ENCODE peak calls at places on chromosome 20, in ten cellular contexts. One of them, this sample, is unnamed.
A peak's percentile ranks its signal among the peaks of the same experiment; 100 is the strongest.

GRCh38 chr20:4406627-4407026 is 315.1 kb upstream of the PRND start:
- DNase-seq in mammary epithelial cell: peak; percentile 92
- DNase-seq in cardiac muscle cell: peak; percentile 76
- DNase-seq in GM23338: no peak
- DNase-seq in adrenal gland: no peak
- DNase-seq in lower lobe of right lung: no peak
- DNase-seq in ovary: no peak
- DNase-seq in right cardiac atrium: no peak
- DNase-seq in tibial artery: no peak
- DNase-seq in neuronal stem cell: no peak
- DNase-seq in this sample: peak; percentile 76

GRCh38 chr20:20946122-20946759 is 159.9 kb downstream of the LINC00237 start:
- DNase-seq in mammary epithelial cell: peak; percentile 14
- DNase-seq in cardiac muscle cell: no peak
- DNase-seq in GM23338: no peak
- DNase-seq in adrenal gland: no peak
- DNase-seq in lower lobe of right lung: no peak
- DNase-seq in ovary: no peak
- DNase-seq in right cardiac atrium: no peak
- DNase-seq in tibial artery: no peak
- DNase-seq in neuronal stem cell: no peak
- DNase-seq in this sample: no peak

GRCh38 chr20:51732454-51732791 is 35.8 kb downstream of the ATP9A start:
- DNase-seq in mammary epithelial cell: no peak
- DNase-seq in cardiac muscle cell: peak; percentile 62
- DNase-seq in GM23338: no peak
- DNase-seq in adrenal gland: no peak
- DNase-seq in lower lobe of right lung: no peak
- DNase-seq in ovary: no peak
- DNase-seq in right cardiac atrium: no peak
- DNase-seq in tibial artery: no peak
- DNase-seq in neuronal stem cell: no peak
- DNase-seq in this sample: peak; percentile 61

GRCh38 chr20:24779166-24779565 is 169.9 kb upstream of the CST7 start:
- DNase-seq in mammary epithelial cell: no peak
- DNase-seq in cardiac muscle cell: no peak
- DNase-seq in GM23338: no peak
- DNase-seq in adrenal gland: no peak
- DNase-seq in lower lobe of right lung: peak; percentile 11
- DNase-seq in ovary: no peak
- DNase-seq in right cardiac atrium: no peak
- DNase-seq in tibial artery: peak; percentile 39
- DNase-seq in neuronal stem cell: no peak
- DNase-seq in this sample: no peak

GRCh38 chr20:14860410-14860814 is 523.0 kb upstream of the FLRT3 start:
- DNase-seq in mammary epithelial cell: no peak
- DNase-seq in cardiac muscle cell: no peak
- DNase-seq in GM23338: peak; percentile 71
- DNase-seq in adrenal gland: no peak
- DNase-seq in lower lobe of right lung: no peak
- DNase-seq in ovary: no peak
- DNase-seq in right cardiac atrium: no peak
- DNase-seq in tibial artery: no peak
- DNase-seq in neuronal stem cell: peak; percentile 29
- DNase-seq in this sample: no peak

GRCh38 chr20:44135811-44136204 is 51.2 kb downstream of the JPH2 start:
- DNase-seq in mammary epithelial cell: no peak
- DNase-seq in cardiac muscle cell: no peak
- DNase-seq in GM23338: no peak
- DNase-seq in adrenal gland: no peak
- DNase-seq in lower lobe of right lung: no peak
- DNase-seq in ovary: no peak
- DNase-seq in right cardiac atrium: no peak
- DNase-seq in tibial artery: no peak
- DNase-seq in neuronal stem cell: no peak
- DNase-seq in this sample: no peak

GRCh38 chr20:59848182-59848581 is 85.3 kb downstream of the SYCP2 start:
- DNase-seq in mammary epithelial cell: no peak
- DNase-seq in cardiac muscle cell: no peak
- DNase-seq in GM23338: no peak
- DNase-seq in adrenal gland: no peak
- DNase-seq in lower lobe of right lung: no peak
- DNase-seq in ovary: no peak
- DNase-seq in right cardiac atrium: no peak
- DNase-seq in tibial artery: no peak
- DNase-seq in neuronal stem cell: no peak
- DNase-seq in this sample: no peak

GRCh38 chr20:51462566-51463276 is 79.8 kb downstream of the NFATC2 start:
- DNase-seq in mammary epithelial cell: no peak
- DNase-seq in cardiac muscle cell: peak; percentile 83
- DNase-seq in GM23338: no peak
- DNase-seq in adrenal gland: peak; percentile 90
- DNase-seq in lower lobe of right lung: peak; percentile 56
- DNase-seq in ovary: peak; percentile 90
- DNase-seq in right cardiac atrium: peak; percentile 94
- DNase-seq in tibial artery: peak; percentile 89
- DNase-seq in neuronal stem cell: no peak
- DNase-seq in this sample: peak; percentile 78

GRCh38 chr20:33554914-33555420 is 65.1 kb downstream of the CBFA2T2 start:
- DNase-seq in mammary epithelial cell: peak; percentile 86
- DNase-seq in cardiac muscle cell: peak; percentile 91
- DNase-seq in GM23338: peak; percentile 84
- DNase-seq in adrenal gland: no peak
- DNase-seq in lower lobe of right lung: no peak
- DNase-seq in ovary: no peak
- DNase-seq in right cardiac atrium: no peak
- DNase-seq in tibial artery: no peak
- DNase-seq in neuronal stem cell: no peak
- DNase-seq in this sample: peak; percentile 95

GRCh38 chr20:50278684-50279531 is 88.3 kb downstream of the CEBPB start:
- DNase-seq in mammary epithelial cell: peak; percentile 29
- DNase-seq in cardiac muscle cell: no peak
- DNase-seq in GM23338: peak; percentile 33
- DNase-seq in adrenal gland: peak; percentile 84
- DNase-seq in lower lobe of right lung: peak; percentile 91
- DNase-seq in ovary: no peak
- DNase-seq in right cardiac atrium: peak; percentile 93
- DNase-seq in tibial artery: peak; percentile 96
- DNase-seq in neuronal stem cell: no peak
- DNase-seq in this sample: no peak

GRCh38 chr20:63273635-63274380 is 1.2 kb downstream of the ARFGAP1 start:
- DNase-seq in mammary epithelial cell: peak; percentile 77
- DNase-seq in cardiac muscle cell: peak; percentile 70
- DNase-seq in GM23338: no peak
- DNase-seq in adrenal gland: no peak
- DNase-seq in lower lobe of right lung: no peak
- DNase-seq in ovary: no peak
- DNase-seq in right cardiac atrium: no peak
- DNase-seq in tibial artery: no peak
- DNase-seq in neuronal stem cell: no peak
- DNase-seq in this sample: peak; percentile 67

GRCh38 chr20:63275825-63276224 is 3.2 kb downstream of the ARFGAP1 start:
- DNase-seq in mammary epithelial cell: no peak
- DNase-seq in cardiac muscle cell: no peak
- DNase-seq in GM23338: no peak
- DNase-seq in adrenal gland: no peak
- DNase-seq in lower lobe of right lung: no peak
- DNase-seq in ovary: no peak
- DNase-seq in right cardiac atrium: no peak
- DNase-seq in tibial artery: no peak
- DNase-seq in neuronal stem cell: no peak
- DNase-seq in this sample: no peak

GRCh38 chr20:63273180-63273579 is 567 bp downstream of the ARFGAP1 start:
- DNase-seq in mammary epithelial cell: no peak
- DNase-seq in cardiac muscle cell: no peak
- DNase-seq in GM23338: no peak
- DNase-seq in adrenal gland: no peak
- DNase-seq in lower lobe of right lung: no peak
- DNase-seq in ovary: no peak
- DNase-seq in right cardiac atrium: no peak
- DNase-seq in tibial artery: no peak
- DNase-seq in neuronal stem cell: no peak
- DNase-seq in this sample: peak; percentile 29

GRCh38 chr20:63272105-63273078 is at the start of gene ARFGAP1:
- DNase-seq in mammary epithelial cell: peak; percentile 73
- DNase-seq in cardiac muscle cell: peak; percentile 93
- DNase-seq in GM23338: peak; percentile 97
- DNase-seq in adrenal gland: peak; percentile 89
- DNase-seq in lower lobe of right lung: peak; percentile 95
- DNase-seq in ovary: peak; percentile 92
- DNase-seq in right cardiac atrium: peak; percentile 96
- DNase-seq in tibial artery: peak; percentile 93
- DNase-seq in neuronal stem cell: peak; percentile 90
- DNase-seq in this sample: peak; percentile 97

GRCh38 chr20:63274381-63275228 is 2.0 kb downstream of the ARFGAP1 start:
- DNase-seq in mammary epithelial cell: no peak
- DNase-seq in cardiac muscle cell: no peak
- DNase-seq in GM23338: no peak
- DNase-seq in adrenal gland: no peak
- DNase-seq in lower lobe of right lung: no peak
- DNase-seq in ovary: no peak
- DNase-seq in right cardiac atrium: no peak
- DNase-seq in tibial artery: no peak
- DNase-seq in neuronal stem cell: no peak
- DNase-seq in this sample: no peak
- H3K4me3 ChIP-seq in mammary epithelial cell: no peak overlapping the region
- H3K4me3 ChIP-seq in cardiac muscle cell: no peak overlapping the region
- H3K4me3 ChIP-seq in GM23338: no peak overlapping the region
- H3K4me3 ChIP-seq in adrenal gland: no peak overlapping the region
- H3K4me3 ChIP-seq in lower lobe of right lung: no peak overlapping the region
- H3K4me3 ChIP-seq in ovary: no peak overlapping the region
- H3K4me3 ChIP-seq in right cardiac atrium: no peak overlapping the region
- H3K4me3 ChIP-seq in tibial artery: no peak overlapping the region
- H3K4me3 ChIP-seq in neuronal stem cell: peak overlapping the region; percentile 16
- H3K4me3 ChIP-seq in this sample: peak overlapping the region; percentile 50

GRCh38 chr20:12535770-12536169 is 473.0 kb upstream of the SPTLC3 start:
- DNase-seq in mammary epithelial cell: no peak
- DNase-seq in cardiac muscle cell: no peak
- DNase-seq in GM23338: peak; percentile 42
- DNase-seq in adrenal gland: no peak
- DNase-seq in lower lobe of right lung: no peak
- DNase-seq in ovary: no peak
- DNase-seq in right cardiac atrium: no peak
- DNase-seq in tibial artery: no peak
- DNase-seq in neuronal stem cell: no peak
- DNase-seq in this sample: no peak

GRCh38 chr20:12528591-12529041 is 480.2 kb upstream of the SPTLC3 start:
- DNase-seq in mammary epithelial cell: no peak
- DNase-seq in cardiac muscle cell: no peak
- DNase-seq in GM23338: no peak
- DNase-seq in adrenal gland: no peak
- DNase-seq in lower lobe of right lung: no peak
- DNase-seq in ovary: no peak
- DNase-seq in right cardiac atrium: no peak
- DNase-seq in tibial artery: no peak
- DNase-seq in neuronal stem cell: no peak
- DNase-seq in this sample: no peak

GRCh38 chr20:12535316-12535715 is 473.5 kb upstream of the SPTLC3 start:
- DNase-seq in mammary epithelial cell: no peak
- DNase-seq in cardiac muscle cell: no peak
- DNase-seq in GM23338: no peak
- DNase-seq in adrenal gland: no peak
- DNase-seq in lower lobe of right lung: no peak
- DNase-seq in ovary: no peak
- DNase-seq in right cardiac atrium: no peak
- DNase-seq in tibial artery: no peak
- DNase-seq in neuronal stem cell: no peak
- DNase-seq in this sample: no peak

GRCh38 chr20:12531626-12532025 is 477.1 kb upstream of the SPTLC3 start:
- DNase-seq in mammary epithelial cell: no peak
- DNase-seq in cardiac muscle cell: no peak
- DNase-seq in GM23338: no peak
- DNase-seq in adrenal gland: no peak
- DNase-seq in lower lobe of right lung: no peak
- DNase-seq in ovary: no peak
- DNase-seq in right cardiac atrium: no peak
- DNase-seq in tibial artery: no peak
- DNase-seq in neuronal stem cell: no peak
- DNase-seq in this sample: no peak
- H3K4me1 ChIP-seq in mammary epithelial cell: no peaks in the 10 kb centered on the region
- H3K4me1 ChIP-seq in cardiac muscle cell: no peaks in the 10 kb centered on the region
- H3K4me1 ChIP-seq in GM23338: no peaks in the 10 kb centered on the region
- H3K4me1 ChIP-seq in adrenal gland: no peaks in the 10 kb centered on the region
- H3K4me1 ChIP-seq in lower lobe of right lung: no peaks in the 10 kb centered on the region
- H3K4me1 ChIP-seq in ovary: peaks cover 4% of the 10 kb centered on the region
- H3K4me1 ChIP-seq in right cardiac atrium: no peaks in the 10 kb centered on the region
- H3K4me1 ChIP-seq in tibial artery: no peaks in the 10 kb centered on the region
- H3K4me1 ChIP-seq in neuronal stem cell: peaks cover 13% of the 10 kb centered on the region
- H3K4me1 ChIP-seq in this sample: no peaks in the 10 kb centered on the region

DNA sequence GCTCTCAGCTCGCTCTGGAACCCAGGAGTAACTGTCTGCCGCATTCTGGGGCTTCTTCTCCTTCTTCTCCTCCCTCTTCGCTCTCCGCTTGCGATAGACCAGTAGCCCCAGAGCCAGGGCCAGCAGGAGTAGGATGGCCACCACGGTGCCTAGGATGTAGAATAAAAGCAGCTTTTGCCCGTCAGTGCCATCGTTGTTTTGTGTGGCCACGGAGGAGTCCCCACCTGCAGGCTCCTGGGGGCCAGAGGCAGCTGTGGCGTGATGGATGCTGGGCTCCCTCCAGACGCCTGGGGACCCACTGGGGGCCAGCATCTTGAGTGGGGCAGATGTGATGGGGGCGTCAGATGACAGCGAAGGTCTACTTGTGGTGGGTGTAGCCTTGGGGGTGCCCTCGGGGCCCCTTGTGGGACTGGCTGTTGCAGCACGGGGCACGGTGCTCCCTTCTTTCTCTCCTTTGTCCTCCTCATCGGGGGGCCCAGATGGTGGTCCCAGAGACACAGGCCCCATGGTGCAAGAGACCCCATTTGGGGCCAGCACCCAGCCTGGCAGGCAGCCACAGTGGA is 1.8 kb downstream of the CD93 start:
- DNase-seq in mammary epithelial cell: no peak
- DNase-seq in cardiac muscle cell: no peak
- DNase-seq in GM23338: no peak
- DNase-seq in adrenal gland: no peak
- DNase-seq in lower lobe of right lung: no peak
- DNase-seq in ovary: no peak
- DNase-seq in right cardiac atrium: no peak
- DNase-seq in tibial artery: no peak
- DNase-seq in neuronal stem cell: no peak
- DNase-seq in this sample: no peak
- H3K4me3 ChIP-seq in mammary epithelial cell: no peak overlapping the region
- H3K4me3 ChIP-seq in cardiac muscle cell: no peak overlapping the region
- H3K4me3 ChIP-seq in GM23338: no peak overlapping the region
- H3K4me3 ChIP-seq in adrenal gland: no peak overlapping the region
- H3K4me3 ChIP-seq in lower lobe of right lung: peak overlapping the region; percentile 56
- H3K4me3 ChIP-seq in ovary: peak overlapping the region; percentile 18
- H3K4me3 ChIP-seq in right cardiac atrium: peak overlapping the region; percentile 37
- H3K4me3 ChIP-seq in tibial artery: peak overlapping the region; percentile 39
- H3K4me3 ChIP-seq in neuronal stem cell: no peak overlapping the region
- H3K4me3 ChIP-seq in this sample: no peak overlapping the region

DNA sequence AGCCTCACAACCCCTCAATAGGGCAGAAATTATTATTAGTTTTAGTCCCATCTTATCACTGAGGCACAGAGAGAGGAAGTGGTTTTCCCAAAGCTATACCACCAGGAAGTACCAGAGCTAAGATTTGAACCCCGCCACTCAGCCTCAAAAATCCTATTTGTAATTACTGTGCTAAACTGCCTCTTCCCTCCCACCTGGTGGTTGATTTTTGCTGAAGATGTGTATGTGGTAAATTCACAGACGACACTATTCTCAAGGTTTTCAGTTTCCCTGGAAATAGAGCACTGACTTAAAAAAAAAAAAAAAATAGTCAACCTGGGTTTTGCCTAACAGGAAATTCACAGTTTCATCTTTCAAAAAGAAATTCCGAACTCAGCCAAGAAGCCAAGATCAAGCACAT is 57.9 kb downstream of the TSHZ2 start:
- DNase-seq in mammary epithelial cell: no peak
- DNase-seq in cardiac muscle cell: no peak
- DNase-seq in GM23338: no peak
- DNase-seq in adrenal gland: no peak
- DNase-seq in lower lobe of right lung: no peak
- DNase-seq in ovary: no peak
- DNase-seq in right cardiac atrium: no peak
- DNase-seq in tibial artery: no peak
- DNase-seq in neuronal stem cell: no peak
- DNase-seq in this sample: no peak
- H3K4me1 ChIP-seq in mammary epithelial cell: peaks cover 22% of the 10 kb centered on the region
- H3K4me1 ChIP-seq in cardiac muscle cell: peaks cover 18% of the 10 kb centered on the region
- H3K4me1 ChIP-seq in GM23338: no peaks in the 10 kb centered on the region
- H3K4me1 ChIP-seq in adrenal gland: peaks cover 14% of the 10 kb centered on the region
- H3K4me1 ChIP-seq in lower lobe of right lung: no peaks in the 10 kb centered on the region
- H3K4me1 ChIP-seq in ovary: no peaks in the 10 kb centered on the region
- H3K4me1 ChIP-seq in right cardiac atrium: no peaks in the 10 kb centered on the region
- H3K4me1 ChIP-seq in tibial artery: peaks cover 3% of the 10 kb centered on the region
- H3K4me1 ChIP-seq in neuronal stem cell: peaks cover 10% of the 10 kb centered on the region
- H3K4me1 ChIP-seq in this sample: peaks cover 25% of the 10 kb centered on the region

This sample was measured in adipocyte.